ENCODE peak calls at places on chromosomes 16 and 17, in nine cellular contexts. R is K562, G is heart left ventricle, A is A549, Y is tibial nerve, V is Peyer's patch, Z is stomach, Q is adrenal gland, W is esophagus squamous epithelium. B is an unnamed sample.

GRCh38 chr17:8131844-8132441 is 8.0 kb upstream of the HES7 start:
- DNase-seq in V (no peak), Z (no peak), Y (no peak), W (no peak), Q (no peak), R (no peak), G (no peak), A (no peak), B (no peak)

GRCh38 chr17:61470530-61471136 is 18.4 kb downstream of the TBX4 start:
- DNase-seq in G (no peak), R (no peak), Z (no peak), Q (no peak), V (peak), Y (no peak), W (no peak), A (no peak), B (no peak)

GRCh38 chr16:30740364-30741251 is 7.6 kb upstream of the PHKG2 start:
- DNase-seq in R (peak), Z (peak), V (peak), W (no peak), G (peak), Q (peak), A (peak), Y (peak), B (no peak)

GRCh38 chr17:21286066-21286770 is 1.7 kb downstream of the MAP2K3 start:
- DNase-seq in W (peak), Q (peak), Z (peak), Y (peak), A (peak), G (peak), R (no peak), V (peak), B (peak)

GRCh38 chr16:78142784-78143183 is 43.3 kb downstream of the WWOX start:
- DNase-seq in V (no peak), R (no peak), A (no peak), G (no peak), Y (no peak), Z (no peak), Q (no peak), W (no peak), B (no peak)

GRCh38 chr16:64738321-64738960 is 383.4 kb downstream of the CDH11 start:
- DNase-seq in R (no peak), G (no peak), V (no peak), Z (no peak), W (no peak), Y (no peak), Q (no peak), A (no peak), B (no peak)

GRCh38 chr17:50518265-50519023 is 10.2 kb downstream of the MYCBPAP start:
- DNase-seq in G (no peak), Z (no peak), W (no peak), A (no peak), V (no peak), Q (peak), Y (no peak), R (no peak), B (no peak)

GRCh38 chr17:74186498-74186897 is 17.0 kb upstream of the RPL38 start:
- DNase-seq in V (peak), W (no peak), G (no peak), Q (no peak), A (no peak), Y (no peak), R (no peak), Z (no peak), B (no peak)

GRCh38 chr17:2054262-2054739 is 602 bp upstream of the HIC1 start:
- DNase-seq in Y (no peak), V (peak), G (no peak), A (peak), Q (peak), W (no peak), Z (no peak), R (no peak), B (no peak)

GRCh38 chr17:6479626-6480324 is 35.5 kb downstream of the PIMREG start:
- DNase-seq in G (no peak), Y (no peak), Z (no peak), Q (no peak), R (no peak), W (no peak), A (no peak), V (no peak), B (no peak)

GRCh38 chr17:80154166-80154565 is 7.2 kb upstream of the EIF4A3 start:
- DNase-seq in Z (no peak), V (no peak), Y (no peak), G (no peak), R (no peak), Q (no peak), W (no peak), A (no peak), B (no peak)

GRCh38 chr16:67716097-67716496 is 3.0 kb downstream of the GFOD2 start:
- DNase-seq in Z (no peak), Y (no peak), A (no peak), R (no peak), W (no peak), V (no peak), G (no peak), Q (no peak), B (no peak)

GRCh38 chr16:67719778-67720144 is 645 bp upstream of the GFOD2 start:
- DNase-seq in Y (no peak), W (no peak), G (peak), Z (no peak), Q (peak), R (peak), V (no peak), A (peak), B (no peak)

GRCh38 chr16:67718668-67719047 is 458 bp downstream of the GFOD2 start:
- DNase-seq in W (no peak), Q (no peak), Z (no peak), Y (no peak), G (no peak), A (no peak), R (no peak), V (no peak), B (no peak)

GRCh38 chr16:67720236-67720635 is 1.1 kb upstream of the GFOD2 start:
- DNase-seq in Z (no peak), G (no peak), W (no peak), Q (peak), R (no peak), Y (no peak), V (no peak), A (no peak), B (no peak)

GRCh38 chr16:67719048-67719777 is at the start of gene GFOD2:
- DNase-seq in R (peak), W (peak), A (peak), V (peak), G (peak), Y (peak), Z (peak), Q (peak), B (no peak)
- TF ChIP-seq POLR2A in R (peak), W (no peak), A (peak), V (peak), G (peak), Y (peak), Z (no peak), Q (peak), B (peak)

DNA sequence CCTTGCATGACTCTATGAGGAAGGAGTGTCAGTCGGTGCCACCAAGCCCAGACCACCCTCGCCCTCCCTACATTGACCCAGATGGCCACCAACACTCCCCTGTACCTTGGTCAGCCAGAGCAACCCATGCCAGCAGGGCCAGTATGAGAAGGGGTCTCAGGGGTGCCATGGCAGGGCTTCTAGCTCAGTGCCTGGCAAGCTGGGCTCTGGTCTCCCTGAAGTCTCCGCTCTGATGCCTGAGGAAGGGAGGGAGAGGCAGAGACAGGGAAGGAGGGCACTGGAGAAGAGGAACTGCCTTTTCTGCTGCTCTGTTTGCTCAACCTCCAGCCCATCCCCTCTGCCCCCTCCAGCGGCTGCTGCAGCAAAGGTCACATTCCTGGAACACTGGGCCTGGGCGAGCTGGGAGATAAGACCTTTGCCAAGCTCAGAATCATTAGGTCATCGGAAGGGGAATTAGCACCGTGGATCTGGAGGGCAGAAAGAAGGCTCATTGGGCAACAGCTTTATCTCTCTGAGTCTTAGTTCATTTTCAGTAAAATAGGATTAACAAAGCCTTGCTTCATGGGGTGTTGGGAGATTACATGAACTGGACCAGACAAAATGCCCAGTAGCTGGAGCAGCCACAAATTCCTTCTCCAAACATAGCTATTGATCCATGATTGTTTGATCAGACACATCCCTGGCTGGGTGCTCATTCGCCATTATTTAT is at the start of gene VTN:
- DNase-seq in Y (no peak), V (no peak), A (peak), G (peak), Q (peak), R (peak), W (no peak), Z (peak), B (no peak)
- H3K27ac ChIP-seq in Y (peak), V (peak), A (peak), G (peak), Q (peak), R (no peak), W (peak), Z (peak), B (peak)

GRCh38 chr17:76796081-76796480 is 58.2 kb downstream of the MFSD11 start:
- DNase-seq in Z (no peak), V (no peak), Y (no peak), R (no peak), W (no peak), G (no peak), Q (no peak), A (no peak), B (no peak)

GRCh38 chr17:76789235-76789788 is 51.4 kb downstream of the MFSD11 start:
- DNase-seq in R (peak), Z (no peak), G (no peak), Q (no peak), A (no peak), V (no peak), Y (no peak), W (no peak), B (no peak)

GRCh38 chr17:76792348-76792747 is 54.4 kb downstream of the MFSD11 start:
- DNase-seq in W (no peak), Q (no peak), Z (no peak), V (no peak), A (no peak), R (no peak), G (no peak), Y (no peak), B (no peak)

GRCh38 chr17:76793775-76794174 is 55.9 kb downstream of the MFSD11 start:
- DNase-seq in A (peak), G (no peak), R (peak), Z (no peak), Q (no peak), W (no peak), V (no peak), Y (no peak), B (no peak)

DNA sequence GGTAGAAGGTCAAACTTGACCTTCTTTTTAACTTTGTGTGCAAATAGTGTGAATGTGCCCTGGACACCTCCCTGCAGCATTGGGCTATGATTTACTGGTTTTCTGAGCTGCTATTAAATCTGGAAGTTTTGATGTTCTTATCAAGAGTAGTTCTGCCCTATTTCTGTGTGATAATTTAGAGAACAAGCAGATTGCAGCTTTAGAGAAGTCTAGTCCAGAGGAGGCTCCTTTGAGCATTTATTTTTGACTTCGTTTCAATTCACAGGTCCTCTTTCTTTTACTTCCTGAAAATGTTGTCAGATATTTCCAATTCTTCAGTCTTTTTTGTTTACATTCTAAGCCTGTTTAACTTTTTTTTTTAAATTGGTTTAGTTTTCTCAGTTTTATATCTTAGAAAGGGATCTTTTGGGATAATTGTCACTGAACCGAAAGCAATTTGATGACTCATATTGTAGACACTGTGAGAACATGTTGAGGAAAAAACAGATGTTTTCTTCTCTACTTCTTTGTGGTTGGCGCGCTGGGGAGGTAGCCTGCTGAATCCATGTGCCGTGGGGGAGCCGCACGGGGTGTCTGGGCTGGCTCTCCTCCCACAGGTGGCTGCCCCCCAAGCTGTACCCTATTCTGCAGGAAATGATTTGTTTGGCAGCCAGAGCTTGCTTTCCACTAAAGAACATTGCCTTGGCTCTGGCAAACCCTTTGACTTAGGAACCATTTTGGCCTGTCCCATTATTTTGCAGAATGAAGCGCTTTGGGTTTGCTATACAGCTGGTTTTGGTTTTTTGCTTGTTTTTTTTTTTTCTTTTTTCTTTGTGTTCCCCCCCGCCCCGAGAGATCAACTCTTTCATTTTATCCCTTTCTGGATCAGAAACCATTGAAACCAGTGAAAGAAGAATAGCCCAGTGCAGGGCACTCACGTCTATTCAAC is 53.4 kb downstream of the MFSD11 start:
- DNase-seq in Y (no peak), A (peak), Z (peak), V (no peak), R (peak), Q (peak), G (no peak), W (no peak), B (no peak)
- H3K4me3 ChIP-seq in Y (no peak), A (no peak), Z (no peak), V (no peak), R (no peak), Q (no peak), G (peak), W (peak), B (peak)

GRCh38 chr17:16438557-16439302 is 23.4 kb downstream of the TRPV2 start:
- DNase-seq in G (peak), Z (peak), A (peak), Y (peak), W (peak), R (peak), V (peak), Q (peak), B (no peak)
- TF ChIP-seq POLR2A in G (peak), Z (peak), A (peak), Y (peak), W (peak), R (peak), V (peak), Q (peak), B (no peak)

GRCh38 chr17:19344311-19345066 is 18.0 kb downstream of the B9D1 start:
- DNase-seq in W (no peak), R (no peak), A (no peak), G (no peak), Z (no peak), V (no peak), Q (no peak), Y (no peak), B (no peak)

GRCh38 chr17:19345486-19346350 is 16.8 kb downstream of the B9D1 start:
- DNase-seq in Q (no peak), W (no peak), R (no peak), A (no peak), V (no peak), Y (no peak), G (no peak), Z (no peak), B (no peak)

GRCh38 chr17:19346351-19347255 is 15.9 kb downstream of the B9D1 start:
- DNase-seq in V (peak), G (peak), W (no peak), A (peak), Z (peak), R (peak), Y (peak), Q (peak), B (no peak)

GRCh38 chr17:19343671-19344151 is 18.8 kb downstream of the B9D1 start:
- DNase-seq in R (no peak), G (no peak), Y (no peak), W (no peak), Q (peak), A (peak), Z (no peak), V (peak), B (no peak)

DNA sequence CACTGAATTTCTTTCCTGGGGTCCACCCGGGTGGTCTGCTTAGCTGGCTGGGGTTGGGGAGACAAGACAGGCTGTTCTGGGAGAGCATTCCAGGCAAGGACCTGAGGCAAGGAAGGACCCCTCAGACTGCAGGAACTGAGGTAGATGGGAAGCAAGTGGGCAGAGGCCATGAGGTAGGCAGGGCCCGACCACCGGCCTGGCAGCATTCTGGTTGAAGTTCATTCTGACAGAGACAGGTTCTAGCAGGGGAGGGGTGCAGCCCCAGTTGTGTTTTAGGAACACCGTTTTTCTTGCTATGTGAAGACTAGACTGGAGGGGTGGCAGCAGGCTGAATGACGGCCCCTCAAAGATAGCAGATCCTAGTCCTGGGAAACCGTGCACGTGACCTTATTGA is 17.5 kb downstream of the B9D1 start:
- DNase-seq in W (no peak), G (no peak), Q (no peak), Y (no peak), V (no peak), A (no peak), Z (no peak), R (no peak), B (no peak)
- H3K27ac ChIP-seq in W (no peak), G (no peak), Q (no peak), Y (peak), V (no peak), A (peak), Z (no peak), R (no peak), B (peak)

GRCh38 chr17:40645932-40646331 is 1.7 kb downstream of the SMARCE1 start:
- DNase-seq in R (no peak), A (no peak), G (no peak), Y (no peak), Z (no peak), Q (no peak), V (no peak), W (no peak), B (no peak)
- H3K4me3 ChIP-seq in R (no peak), A (peak), G (no peak), Y (no peak), Z (no peak), Q (no peak), V (no peak), W (no peak), B (no peak)

GRCh38 chr16:27640277-27640600 is 90.3 kb downstream of the KATNIP start:
- DNase-seq in V (no peak), A (no peak), R (no peak), W (no peak), Q (no peak), Y (no peak), Z (no peak), G (no peak), B (no peak)

GRCh38 chr16:27642753-27643152 is 92.8 kb downstream of the KATNIP start:
- DNase-seq in G (no peak), Z (no peak), R (peak), Y (no peak), W (no peak), V (no peak), Q (no peak), A (peak), B (no peak)

GRCh38 chr16:27638833-27639587 is 89.1 kb downstream of the KATNIP start:
- DNase-seq in Z (no peak), A (no peak), R (no peak), Y (no peak), G (no peak), W (no peak), V (peak), Q (no peak), B (no peak)

GRCh38 chr16:27641260-27641659 is 91.3 kb downstream of the KATNIP start:
- DNase-seq in V (no peak), Q (no peak), A (peak), Z (no peak), Y (no peak), R (peak), G (no peak), W (no peak), B (no peak)

GRCh38 chr16:27639588-27640276 is 89.8 kb downstream of the KATNIP start:
- DNase-seq in R (peak), Y (no peak), G (no peak), Q (peak), Z (no peak), W (no peak), A (peak), V (no peak), B (no peak)
- TF ChIP-seq POLR2A in R (no peak), Y (no peak), G (no peak), Q (no peak), Z (no peak), W (no peak), A (no peak), V (no peak), B (no peak)

GRCh38 chr16:81446318-81447275 is 2.0 kb downstream of the CMIP start:
- DNase-seq in W (no peak), A (peak), R (no peak), V (peak), Y (no peak), G (no peak), Z (peak), Q (peak), B (no peak)
- H3K27ac ChIP-seq in W (peak), A (peak), R (peak), V (peak), Y (peak), G (peak), Z (peak), Q (peak), B (peak)